ENCODE peak calls at places on chromosome 17, in eight cellular contexts. V, I, S, M, Q, B, A and F are unnamed samples.

GRCh38 chr17:75769536-75769935 is 4.5 kb upstream of the GALK1 start:
- DNase-seq in V (no peak), I (no peak), S (no peak), M (no peak), Q (no peak), B (no peak), A (no peak), F (no peak)

GRCh38 chr17:56688151-56688550 is 94.7 kb downstream of the NOG start:
- DNase-seq in V (no peak), I (no peak), S (no peak), M (no peak), Q (no peak), B (no peak), A (no peak), F (no peak)

GRCh38 chr17:80005360-80006338 is 30.0 kb downstream of the TBC1D16 start:
- DNase-seq in V (peak), I (peak), S (peak), M (peak), Q (peak), B (peak), A (peak), F (peak)

GRCh38 chr17:45230787-45231480 is 9.2 kb downstream of the FMNL1 start:
- DNase-seq in V (no peak), I (no peak), S (peak), M (peak), Q (no peak), B (no peak), A (no peak), F (peak)

GRCh38 chr17:81309859-81310839 is 15.0 kb upstream of the SLC38A10 start:
- DNase-seq in V (no peak), I (no peak), S (no peak), M (no peak), Q (no peak), B (no peak), A (no peak), F (no peak)

GRCh38 chr17:33862772-33863602 is 392.1 kb upstream of the CCL2 start:
- DNase-seq in V (no peak), I (no peak), S (no peak), M (no peak), Q (no peak), B (no peak), A (no peak), F (no peak)

GRCh38 chr17:64074704-64075484 is 54.5 kb upstream of the ICAM2 start:
- DNase-seq in V (no peak), I (no peak), S (peak), M (no peak), Q (no peak), B (no peak), A (no peak), F (peak)

GRCh38 chr17:9767432-9767991 is 23.9 kb downstream of the DHRS7C start:
- DNase-seq in V (no peak), I (no peak), S (no peak), M (no peak), Q (no peak), B (no peak), A (no peak), F (no peak)

GRCh38 chr17:68955181-68955841 is at the start of gene ABCA8:
- DNase-seq in V (no peak), I (no peak), S (peak), M (no peak), Q (no peak), B (no peak), A (peak), F (peak)

GRCh38 chr17:10631048-10631700 is 25.9 kb downstream of the MYH3 start:
- DNase-seq in V (no peak), I (peak), S (peak), M (peak), Q (peak), B (peak), A (no peak), F (peak)

GRCh38 chr17:76934561-76935320 is 66.5 kb downstream of the MGAT5B start:
- DNase-seq in V (no peak), I (no peak), S (no peak), M (no peak), Q (no peak), B (no peak), A (no peak), F (no peak)

GRCh38 chr17:4898351-4898750 is 985 bp upstream of the C17orf107 start:
- DNase-seq in V (no peak), I (no peak), S (no peak), M (no peak), Q (peak), B (no peak), A (no peak), F (no peak)

GRCh38 chr17:50348522-50349240 is 2.8 kb downstream of the XYLT2 start:
- DNase-seq in V (no peak), I (peak), S (peak), M (no peak), Q (peak), B (no peak), A (no peak), F (peak)

GRCh38 chr17:76491271-76492184 is 9.7 kb downstream of the RHBDF2 start:
- DNase-seq in V (no peak), I (no peak), S (no peak), M (peak), Q (no peak), B (no peak), A (no peak), F (no peak)

GRCh38 chr17:81537856-81538555 is 9.8 kb downstream of the FSCN2 start:
- DNase-seq in V (no peak), I (no peak), S (no peak), M (no peak), Q (no peak), B (no peak), A (no peak), F (no peak)

GRCh38 chr17:77534137-77534536 is 393.4 kb downstream of the SEC14L1 start:
- DNase-seq in V (no peak), I (no peak), S (no peak), M (no peak), Q (no peak), B (no peak), A (no peak), F (no peak)

GRCh38 chr17:76088041-76088867 is 9.3 kb downstream of the ZACN start:
- DNase-seq in V (no peak), I (no peak), S (no peak), M (no peak), Q (no peak), B (no peak), A (no peak), F (no peak)

GRCh38 chr17:77436058-77436442 is 295.3 kb downstream of the SEC14L1 start:
- DNase-seq in V (no peak), I (no peak), S (peak), M (no peak), Q (no peak), B (no peak), A (no peak), F (peak)

GRCh38 chr17:17127156-17127555 is 79.0 kb downstream of the PLD6 start:
- DNase-seq in V (no peak), I (no peak), S (no peak), M (no peak), Q (no peak), B (no peak), A (no peak), F (no peak)